ENCODE peak calls at places on chromosomes 7 and 10, in four cellular contexts. N is sigmoid colon, J is transverse colon, L is suprapubic skin. W is an unnamed sample.

GRCh38 chr7:127189885-127190284 is 62.9 kb downstream of the GRM8 start:
- DNase-seq in N (no peak), J (no peak), L (no peak), W (no peak)

GRCh38 chr7:121337398-121337797 is 8.6 kb downstream of the WNT16 start:
- DNase-seq in J (no peak), N (no peak), L (no peak), W (no peak)

GRCh38 chr10:48400129-48400849 is 93.8 kb downstream of the MAPK8 start:
- DNase-seq in N (no peak), J (no peak), L (no peak), W (no peak)

GRCh38 chr10:112782176-112782907 is 167.7 kb upstream of the TCF7L2 start:
- DNase-seq in N (peak), J (peak), L (peak), W (no peak)

GRCh38 chr10:9311702-9312499 is 1257.4 kb downstream of the GATA3 start:
- DNase-seq in L (no peak), N (no peak), J (no peak), W (no peak)

GRCh38 chr7:134899729-134900128 is 86.6 kb upstream of the AGBL3 start:
- DNase-seq in J (no peak), L (no peak), N (no peak), W (no peak)

GRCh38 chr7:41010418-41010817 is 692.5 kb downstream of the INHBA start:
- DNase-seq in L (no peak), J (no peak), N (peak), W (peak)

GRCh38 chr10:3764626-3765375 is 20.2 kb downstream of the KLF6 start:
- DNase-seq in N (no peak), J (peak), L (peak), W (no peak)

GRCh38 chr7:98286093-98286525 is 4.6 kb downstream of the BRI3 start:
- DNase-seq in L (peak), N (peak), J (peak), W (peak)

GRCh38 chr10:30413996-30414576 is 19.9 kb upstream of the MAP3K8 start:
- DNase-seq in L (no peak), N (no peak), J (no peak), W (peak)

GRCh38 chr7:27947581-27948278 is 207.8 kb downstream of the TAX1BP1 start:
- DNase-seq in J (no peak), N (no peak), L (no peak), W (no peak)

GRCh38 chr7:111164442-111164841 is 73.5 kb downstream of the LRRN3 start:
- DNase-seq in J (no peak), N (no peak), L (no peak), W (no peak)

GRCh38 chr10:97025613-97026242 is 160.0 kb downstream of the SLIT1 start:
- DNase-seq in L (no peak), N (peak), J (peak), W (peak)

GRCh38 chr7:87345962-87346371 is 503 bp downstream of the CROT start:
- DNase-seq in J (no peak), L (no peak), N (no peak), W (peak)

GRCh38 chr7:87344446-87344845 is 1.0 kb upstream of the CROT start:
- DNase-seq in N (no peak), L (no peak), J (no peak), W (no peak)

GRCh38 chr7:87347207-87347606 is 1.7 kb downstream of the CROT start:
- DNase-seq in L (no peak), J (no peak), N (no peak), W (no peak)

GRCh38 chr7:87347682-87348081 is 2.2 kb downstream of the CROT start:
- DNase-seq in L (no peak), N (no peak), J (no peak), W (no peak)

GRCh38 chr7:87345166-87345927 is at the start of gene CROT:
- DNase-seq in L (peak), N (peak), J (peak), W (peak)
- TF ChIP-seq EP300 in L (no peak), N (peak), J (no peak), W (no peak)

GRCh38 chr7:43113622-43114450 is 1.4 kb downstream of the HECW1 start:
- DNase-seq in J (no peak), L (no peak), N (no peak), W (no peak)

GRCh38 chr7:43114451-43114765 is 2.0 kb downstream of the HECW1 start:
- DNase-seq in J (no peak), N (no peak), L (no peak), W (no peak)

GRCh38 chr7:43112088-43112940 is at the start of gene HECW1:
- DNase-seq in L (no peak), J (no peak), N (no peak), W (no peak)

GRCh38 chr7:43110790-43111362 is 1.6 kb upstream of the HECW1 start:
- DNase-seq in J (no peak), L (no peak), N (no peak), W (no peak)

DNA sequence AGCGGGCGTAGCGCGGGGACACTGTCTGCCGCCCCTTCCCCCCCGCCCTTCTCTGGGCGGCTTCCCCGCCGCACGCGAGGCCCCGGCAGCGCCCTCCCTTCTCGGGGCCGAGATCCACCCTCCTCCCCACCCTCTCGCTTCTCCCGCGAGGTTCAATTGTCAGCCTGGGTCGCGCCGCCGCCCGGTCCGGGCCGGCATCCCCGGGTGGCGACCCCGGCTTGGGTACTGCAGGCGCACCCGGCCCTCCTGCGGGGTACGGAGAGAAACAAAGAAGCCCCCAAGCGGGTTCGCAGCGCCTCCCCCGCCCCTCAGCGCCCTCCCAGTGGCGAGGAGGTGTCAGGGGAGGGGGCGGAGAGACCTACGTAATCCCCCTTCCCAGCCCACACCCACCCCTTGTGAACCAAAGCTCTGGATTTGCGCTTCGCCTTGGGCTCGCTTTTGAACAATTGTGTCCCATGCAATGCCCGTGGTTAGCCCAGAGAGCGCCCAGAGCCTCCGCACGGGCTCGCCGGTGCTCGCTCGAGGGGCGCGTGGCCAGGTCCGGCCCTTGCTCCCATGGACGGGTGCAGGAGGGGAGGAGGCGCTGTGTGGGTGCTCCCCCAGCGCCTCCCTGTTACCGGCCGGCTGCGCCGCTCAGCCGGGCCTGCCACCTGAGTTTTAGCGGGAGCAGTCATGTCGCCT is 634 bp downstream of the HECW1 start:
- DNase-seq in J (no peak), L (no peak), N (peak), W (peak)
- TF ChIP-seq POLR2AphosphoS5 in J (no peak), L (no peak), N (no peak), W (no peak)

DNA sequence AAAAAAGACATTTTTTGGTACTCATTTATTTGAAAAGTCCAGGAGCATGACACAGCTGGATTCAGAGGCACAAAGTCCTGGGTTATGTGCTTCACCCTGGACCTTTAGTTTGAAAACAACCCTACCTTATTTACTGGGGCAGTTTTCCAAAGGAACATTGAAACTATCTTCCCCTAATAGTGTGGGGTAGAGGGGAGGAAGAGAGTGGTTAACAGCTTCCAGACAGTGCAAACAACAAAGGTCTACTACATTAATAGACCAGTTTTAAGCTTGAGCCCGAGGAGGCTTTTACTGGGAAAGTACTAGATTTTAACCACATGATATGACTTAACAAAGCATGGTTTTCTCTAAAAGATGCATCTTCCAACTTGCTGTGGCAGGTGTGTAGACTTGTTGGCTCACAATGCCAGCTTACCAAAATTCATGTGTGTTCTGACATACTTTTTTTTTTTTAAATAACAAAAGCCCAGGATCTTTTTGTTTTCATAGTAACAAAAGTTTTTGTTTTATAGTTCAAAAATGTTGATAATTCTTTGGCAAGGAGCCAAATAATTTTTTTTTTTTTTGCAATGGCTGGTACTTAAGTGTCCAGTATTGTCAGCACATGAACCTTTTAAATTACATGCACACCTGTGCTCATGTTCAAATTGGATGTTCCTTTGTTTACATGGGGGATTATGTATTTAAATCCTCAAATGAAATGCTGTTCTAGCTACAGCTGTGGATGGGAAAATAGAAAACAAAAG is 1.8 kb downstream of the GSTO1 start:
- DNase-seq in N (no peak), L (no peak), J (no peak), W (no peak)
- H3K4me3 ChIP-seq in N (peak), L (peak), J (peak), W (peak)

DNA sequence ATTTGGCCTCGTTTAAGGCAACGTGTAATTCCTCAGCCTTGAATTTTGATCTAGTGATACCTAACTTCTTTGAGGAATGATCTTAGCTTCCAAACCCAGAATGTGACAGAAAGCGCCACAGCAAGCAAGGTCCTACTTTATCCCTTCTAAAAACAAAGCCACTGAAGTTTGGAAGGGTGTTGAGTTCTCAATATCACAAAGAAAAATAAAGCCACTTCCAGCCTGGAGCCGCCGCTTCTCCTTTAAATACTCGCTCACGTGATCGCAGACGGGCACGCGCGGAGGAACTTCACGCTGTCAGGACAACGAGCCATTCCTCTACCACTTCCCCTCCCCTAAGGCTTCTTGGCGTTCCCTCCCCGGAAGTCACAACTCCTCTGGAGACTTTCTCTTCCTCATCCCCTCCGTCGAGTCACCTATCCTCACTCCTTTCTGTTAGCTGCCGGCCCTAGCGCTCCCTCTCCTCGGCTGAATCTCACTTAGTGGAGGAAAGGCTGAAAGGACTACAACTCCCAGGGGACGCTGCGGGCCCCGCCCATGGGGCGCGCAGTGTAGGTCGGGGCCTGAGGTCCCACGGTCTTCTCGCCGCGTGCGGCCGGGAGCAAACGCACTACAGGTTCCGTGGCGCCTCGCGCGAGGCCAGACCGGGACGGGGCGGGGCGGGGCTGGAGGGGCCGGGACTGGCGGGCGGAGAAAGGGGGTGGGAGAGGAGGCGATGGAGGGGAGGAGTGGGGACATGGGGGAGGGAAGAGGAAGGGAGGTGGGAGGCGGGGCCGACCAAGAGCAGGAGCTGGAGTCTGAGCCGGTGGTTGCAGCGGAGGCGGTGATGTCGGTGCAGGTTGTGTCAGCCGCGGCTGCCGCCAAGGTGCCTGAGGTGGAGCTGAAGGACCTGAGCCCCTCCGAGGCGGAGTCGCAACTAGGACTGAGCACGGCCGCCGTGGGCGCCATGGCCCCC is at the start of gene AHCYL2:
- DNase-seq in L (peak), N (peak), J (peak), W (peak)
- TF ChIP-seq EP300 in L (no peak), N (no peak), J (no peak), W (no peak)

DNA sequence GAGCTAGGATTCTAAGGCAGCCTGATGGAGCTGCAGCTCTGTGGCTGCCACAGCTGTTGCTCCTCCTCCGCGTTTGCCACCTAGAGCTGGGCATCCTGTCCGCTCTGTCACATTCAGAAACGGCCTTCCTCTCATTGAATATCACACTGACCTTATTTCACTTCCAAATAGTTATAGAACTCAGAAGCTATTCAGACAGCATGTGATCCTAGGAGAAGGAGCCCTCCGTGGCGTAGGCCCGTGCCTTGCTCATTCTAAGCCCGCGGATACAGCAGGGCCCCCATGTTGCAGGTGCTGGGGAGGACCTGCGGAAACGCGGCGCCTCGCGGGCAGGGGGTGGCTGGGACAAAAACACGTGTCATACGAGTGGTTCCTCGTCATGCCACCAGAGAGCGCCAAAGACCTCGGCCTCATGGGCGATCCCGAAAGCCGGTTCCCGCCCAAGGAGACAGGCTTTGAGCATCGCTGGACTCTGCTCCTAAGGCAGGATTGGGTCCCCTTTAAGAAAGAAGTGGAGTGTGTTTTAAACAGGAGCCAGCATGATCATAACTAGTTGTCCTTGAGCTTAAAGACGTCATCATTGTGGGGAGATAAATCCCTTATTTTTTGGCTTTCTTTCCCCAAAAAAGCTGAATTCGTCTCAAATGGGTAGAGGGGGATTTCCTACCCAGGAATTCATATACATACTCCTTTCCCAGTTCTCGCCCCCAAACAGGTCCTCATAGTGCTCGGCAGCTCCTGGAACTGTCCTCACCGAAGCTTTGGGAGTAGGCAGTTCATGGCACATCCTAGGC is 17.9 kb upstream of the FIGNL1 start:
- DNase-seq in L (peak), J (peak), N (peak), W (peak)
- TF ChIP-seq POLR2AphosphoS5 in L (no peak), J (no peak), N (no peak), W (no peak)